ENCODE peak calls at places on chromosome 6, in eight cellular contexts. One of them, this sample, is unnamed.

GRCh38 chr6:11731423-11731822 is 47.2 kb downstream of the ADTRP start:
- DNase-seq in PC-3: no peak
- DNase-seq in AG09319: no peak
- DNase-seq in foreskin fibroblast: no peak
- DNase-seq in RWPE1: no peak
- DNase-seq in left ventricle myocardium superior: no peak
- DNase-seq in activated CD4-positive, CD25-positive, alpha-beta regulatory T cell: no peak
- DNase-seq in cerebellar cortex: no peak
- DNase-seq in this sample: no peak

GRCh38 chr6:112149719-112150263 is 62.4 kb downstream of the FAM229B start:
- DNase-seq in PC-3: no peak
- DNase-seq in AG09319: peak; percentile 96
- DNase-seq in foreskin fibroblast: peak; percentile 55
- DNase-seq in RWPE1: no peak
- DNase-seq in left ventricle myocardium superior: no peak
- DNase-seq in activated CD4-positive, CD25-positive, alpha-beta regulatory T cell: no peak
- DNase-seq in cerebellar cortex: no peak
- DNase-seq in this sample: no peak

GRCh38 chr6:54595844-54596243 is 250.7 kb upstream of the FAM83B start:
- DNase-seq in PC-3: no peak
- DNase-seq in AG09319: peak; percentile 14
- DNase-seq in foreskin fibroblast: peak; percentile 33
- DNase-seq in RWPE1: no peak
- DNase-seq in left ventricle myocardium superior: no peak
- DNase-seq in activated CD4-positive, CD25-positive, alpha-beta regulatory T cell: no peak
- DNase-seq in cerebellar cortex: no peak
- DNase-seq in this sample: no peak

GRCh38 chr6:166473886-166474596 is 91.3 kb upstream of the MPC1 start:
- DNase-seq in PC-3: no peak
- DNase-seq in AG09319: no peak
- DNase-seq in foreskin fibroblast: no peak
- DNase-seq in RWPE1: no peak
- DNase-seq in left ventricle myocardium superior: no peak
- DNase-seq in activated CD4-positive, CD25-positive, alpha-beta regulatory T cell: no peak
- DNase-seq in cerebellar cortex: no peak
- DNase-seq in this sample: no peak

GRCh38 chr6:6878921-6879585 is 228.7 kb upstream of the RREB1 start:
- DNase-seq in PC-3: no peak
- DNase-seq in AG09319: no peak
- DNase-seq in foreskin fibroblast: no peak
- DNase-seq in RWPE1: peak; percentile 22
- DNase-seq in left ventricle myocardium superior: no peak
- DNase-seq in activated CD4-positive, CD25-positive, alpha-beta regulatory T cell: no peak
- DNase-seq in cerebellar cortex: no peak
- DNase-seq in this sample: no peak

GRCh38 chr6:22363966-22364296 is 67.1 kb upstream of the PRL start:
- DNase-seq in PC-3: no peak
- DNase-seq in AG09319: no peak
- DNase-seq in foreskin fibroblast: no peak
- DNase-seq in RWPE1: no peak
- DNase-seq in left ventricle myocardium superior: no peak
- DNase-seq in activated CD4-positive, CD25-positive, alpha-beta regulatory T cell: no peak
- DNase-seq in cerebellar cortex: no peak
- DNase-seq in this sample: no peak

GRCh38 chr6:37712508-37712907 is 14.8 kb upstream of the MDGA1 start:
- DNase-seq in PC-3: no peak
- DNase-seq in AG09319: no peak
- DNase-seq in foreskin fibroblast: no peak
- DNase-seq in RWPE1: no peak
- DNase-seq in left ventricle myocardium superior: no peak
- DNase-seq in activated CD4-positive, CD25-positive, alpha-beta regulatory T cell: no peak
- DNase-seq in cerebellar cortex: no peak
- DNase-seq in this sample: no peak

GRCh38 chr6:8075185-8075584 is 11.0 kb upstream of the BLOC1S5 start:
- DNase-seq in PC-3: no peak
- DNase-seq in AG09319: no peak
- DNase-seq in foreskin fibroblast: no peak
- DNase-seq in RWPE1: no peak
- DNase-seq in left ventricle myocardium superior: no peak
- DNase-seq in activated CD4-positive, CD25-positive, alpha-beta regulatory T cell: no peak
- DNase-seq in cerebellar cortex: no peak
- DNase-seq in this sample: no peak

GRCh38 chr6:119077643-119078448 is 618 bp downstream of the FAM184A start:
- DNase-seq in PC-3: peak; percentile 67
- DNase-seq in AG09319: no peak
- DNase-seq in foreskin fibroblast: peak; percentile 9
- DNase-seq in RWPE1: peak; percentile 36
- DNase-seq in left ventricle myocardium superior: peak; percentile 45
- DNase-seq in activated CD4-positive, CD25-positive, alpha-beta regulatory T cell: peak; percentile 14
- DNase-seq in cerebellar cortex: peak; percentile 50
- DNase-seq in this sample: no peak

GRCh38 chr6:169800668-169801395 is 49.4 kb downstream of the ERMARD start:
- DNase-seq in PC-3: peak; percentile 64
- DNase-seq in AG09319: no peak
- DNase-seq in foreskin fibroblast: peak; percentile 56
- DNase-seq in RWPE1: peak; percentile 33
- DNase-seq in left ventricle myocardium superior: no peak
- DNase-seq in activated CD4-positive, CD25-positive, alpha-beta regulatory T cell: no peak
- DNase-seq in cerebellar cortex: peak; percentile 34
- DNase-seq in this sample: peak; percentile 36

GRCh38 chr6:24900917-24901697 is 34.7 kb downstream of the RIPOR2 start:
- DNase-seq in PC-3: no peak
- DNase-seq in AG09319: no peak
- DNase-seq in foreskin fibroblast: no peak
- DNase-seq in RWPE1: no peak
- DNase-seq in left ventricle myocardium superior: no peak
- DNase-seq in activated CD4-positive, CD25-positive, alpha-beta regulatory T cell: no peak
- DNase-seq in cerebellar cortex: no peak
- DNase-seq in this sample: no peak

GRCh38 chr6:166151798-166152197 is 15.9 kb downstream of the TBXT start:
- DNase-seq in PC-3: no peak
- DNase-seq in AG09319: no peak
- DNase-seq in foreskin fibroblast: no peak
- DNase-seq in RWPE1: no peak
- DNase-seq in left ventricle myocardium superior: no peak
- DNase-seq in activated CD4-positive, CD25-positive, alpha-beta regulatory T cell: no peak
- DNase-seq in cerebellar cortex: no peak
- DNase-seq in this sample: no peak

GRCh38 chr6:107869871-107870270 is 45.8 kb upstream of the SCML4 start:
- DNase-seq in PC-3: no peak
- DNase-seq in AG09319: no peak
- DNase-seq in foreskin fibroblast: no peak
- DNase-seq in RWPE1: no peak
- DNase-seq in left ventricle myocardium superior: no peak
- DNase-seq in activated CD4-positive, CD25-positive, alpha-beta regulatory T cell: no peak
- DNase-seq in cerebellar cortex: no peak
- DNase-seq in this sample: no peak

GRCh38 chr6:52231411-52232127 is 12.7 kb downstream of the IL17F start:
- DNase-seq in PC-3: no peak
- DNase-seq in AG09319: no peak
- DNase-seq in foreskin fibroblast: no peak
- DNase-seq in RWPE1: no peak
- DNase-seq in left ventricle myocardium superior: no peak
- DNase-seq in activated CD4-positive, CD25-positive, alpha-beta regulatory T cell: no peak
- DNase-seq in cerebellar cortex: no peak
- DNase-seq in this sample: no peak

GRCh38 chr6:27230758-27231111 is 16.8 kb upstream of the PRSS16 start:
- DNase-seq in PC-3: no peak
- DNase-seq in AG09319: no peak
- DNase-seq in foreskin fibroblast: no peak
- DNase-seq in RWPE1: peak; percentile 36
- DNase-seq in left ventricle myocardium superior: no peak
- DNase-seq in activated CD4-positive, CD25-positive, alpha-beta regulatory T cell: no peak
- DNase-seq in cerebellar cortex: no peak
- DNase-seq in this sample: no peak

GRCh38 chr6:11329841-11330765 is 97.6 kb upstream of the NEDD9 start:
- DNase-seq in PC-3: no peak
- DNase-seq in AG09319: no peak
- DNase-seq in foreskin fibroblast: no peak
- DNase-seq in RWPE1: no peak
- DNase-seq in left ventricle myocardium superior: no peak
- DNase-seq in activated CD4-positive, CD25-positive, alpha-beta regulatory T cell: no peak
- DNase-seq in cerebellar cortex: no peak
- DNase-seq in this sample: no peak

GRCh38 chr6:40620546-40620945 is 33.4 kb upstream of the LRFN2 start:
- DNase-seq in PC-3: no peak
- DNase-seq in AG09319: no peak
- DNase-seq in foreskin fibroblast: no peak
- DNase-seq in RWPE1: no peak
- DNase-seq in left ventricle myocardium superior: no peak
- DNase-seq in activated CD4-positive, CD25-positive, alpha-beta regulatory T cell: no peak
- DNase-seq in cerebellar cortex: no peak
- DNase-seq in this sample: no peak

GRCh38 chr6:170292778-170293164 is 1.9 kb upstream of the DLL1 start:
- DNase-seq in PC-3: peak; percentile 53
- DNase-seq in AG09319: no peak
- DNase-seq in foreskin fibroblast: no peak
- DNase-seq in RWPE1: no peak
- DNase-seq in left ventricle myocardium superior: no peak
- DNase-seq in activated CD4-positive, CD25-positive, alpha-beta regulatory T cell: no peak
- DNase-seq in cerebellar cortex: peak; percentile 56
- DNase-seq in this sample: no peak

GRCh38 chr6:20486641-20487040 is 47.6 kb upstream of the CDKAL1 start:
- DNase-seq in PC-3: no peak
- DNase-seq in AG09319: no peak
- DNase-seq in foreskin fibroblast: no peak
- DNase-seq in RWPE1: no peak
- DNase-seq in left ventricle myocardium superior: no peak
- DNase-seq in activated CD4-positive, CD25-positive, alpha-beta regulatory T cell: no peak
- DNase-seq in cerebellar cortex: no peak
- DNase-seq in this sample: no peak

GRCh38 chr6:125421853-125422252 is 120.1 kb upstream of the HDDC2 start:
- DNase-seq in PC-3: no peak
- DNase-seq in AG09319: no peak
- DNase-seq in foreskin fibroblast: no peak
- DNase-seq in RWPE1: peak; percentile 10
- DNase-seq in left ventricle myocardium superior: peak; percentile 45
- DNase-seq in activated CD4-positive, CD25-positive, alpha-beta regulatory T cell: no peak
- DNase-seq in cerebellar cortex: peak; percentile 1
- DNase-seq in this sample: no peak

GRCh38 chr6:13303668-13304017 is 24.7 kb downstream of the TBC1D7 start:
- DNase-seq in PC-3: no peak
- DNase-seq in AG09319: no peak
- DNase-seq in foreskin fibroblast: peak; percentile 45
- DNase-seq in RWPE1: no peak
- DNase-seq in left ventricle myocardium superior: peak; percentile 89
- DNase-seq in activated CD4-positive, CD25-positive, alpha-beta regulatory T cell: no peak
- DNase-seq in cerebellar cortex: no peak
- DNase-seq in this sample: no peak

GRCh38 chr6:16345449-16346330 is 107.3 kb downstream of the GMPR start:
- DNase-seq in PC-3: peak; percentile 78
- DNase-seq in AG09319: peak; percentile 79
- DNase-seq in foreskin fibroblast: peak; percentile 96
- DNase-seq in RWPE1: peak; percentile 50
- DNase-seq in left ventricle myocardium superior: no peak
- DNase-seq in activated CD4-positive, CD25-positive, alpha-beta regulatory T cell: no peak
- DNase-seq in cerebellar cortex: no peak
- DNase-seq in this sample: peak; percentile 74

GRCh38 chr6:146543940-146544661 is 468 bp downstream of the RAB32 start:
- DNase-seq in PC-3: peak; percentile 24
- DNase-seq in AG09319: no peak
- DNase-seq in foreskin fibroblast: peak; percentile 37
- DNase-seq in RWPE1: peak; percentile 28
- DNase-seq in left ventricle myocardium superior: no peak
- DNase-seq in activated CD4-positive, CD25-positive, alpha-beta regulatory T cell: no peak
- DNase-seq in cerebellar cortex: peak; percentile 39
- DNase-seq in this sample: no peak